ENCODE peak calls at places on chromosomes 6 and 20, in ten cellular contexts. P, X, S, F, E, A, Z, I, L and N are unnamed samples.

GRCh38 chr6:134183844-134184243 is 131.4 kb upstream of the SLC2A12 start:
- DNase-seq in P (no peak), X (no peak), S (no peak), F (no peak), E (peak), A (no peak), Z (no peak), I (no peak), L (no peak), N (peak)

GRCh38 chr6:153038378-153038777 is 35.9 kb upstream of the MTRF1L start:
- DNase-seq in P (no peak), X (no peak), S (peak), F (no peak), E (no peak), A (peak), Z (no peak), I (no peak), L (no peak), N (no peak)

GRCh38 chr20:3887870-3888614 is 1.1 kb upstream of the PANK2 start:
- DNase-seq in P (no peak), X (no peak), S (no peak), F (no peak), E (no peak), A (no peak), Z (peak), I (no peak), L (peak), N (peak)

GRCh38 chr6:170032197-170032596 is 258.7 kb downstream of the DLL1 start:
- DNase-seq in P (peak), X (no peak), S (no peak), F (no peak), E (peak), A (no peak), Z (no peak), I (no peak), L (no peak), N (no peak)

GRCh38 chr6:166430269-166430668 is 47.5 kb upstream of the MPC1 start:
- DNase-seq in P (peak), X (no peak), S (no peak), F (no peak), E (no peak), A (no peak), Z (no peak), I (no peak), L (no peak), N (no peak)

GRCh38 chr20:219290-220115 is 7.6 kb upstream of the DEFB129 start:
- DNase-seq in P (no peak), X (no peak), S (peak), F (no peak), E (peak), A (no peak), Z (no peak), I (peak), L (no peak), N (peak)

GRCh38 chr6:140566706-140567330 is 1192.4 kb upstream of the CITED2 start:
- DNase-seq in P (no peak), X (peak), S (no peak), F (no peak), E (no peak), A (peak), Z (no peak), I (peak), L (no peak), N (no peak)

GRCh38 chr6:44276667-44277640 is 6.7 kb downstream of the TMEM151B start:
- DNase-seq in P (no peak), X (no peak), S (no peak), F (no peak), E (no peak), A (no peak), Z (no peak), I (no peak), L (no peak), N (no peak)

GRCh38 chr6:26445934-26446667 is 5.8 kb downstream of the BTN3A3 start:
- DNase-seq in P (no peak), X (no peak), S (no peak), F (peak), E (no peak), A (no peak), Z (no peak), I (no peak), L (no peak), N (no peak)

GRCh38 chr6:41560440-41561192 is 14.4 kb downstream of the FOXP4 start:
- DNase-seq in P (peak), X (no peak), S (no peak), F (peak), E (peak), A (no peak), Z (no peak), I (no peak), L (peak), N (peak)

GRCh38 chr20:11740975-11741374 is 176.7 kb upstream of the BTBD3 start:
- DNase-seq in P (no peak), X (no peak), S (no peak), F (no peak), E (no peak), A (no peak), Z (no peak), I (no peak), L (no peak), N (no peak)

GRCh38 chr20:46119028-46119546 is 973 bp downstream of the CD40 start:
- DNase-seq in P (peak), X (no peak), S (no peak), F (no peak), E (no peak), A (no peak), Z (no peak), I (no peak), L (no peak), N (no peak)

GRCh38 chr20:62485062-62485700 is 9.4 kb upstream of the GATA5 start:
- DNase-seq in P (no peak), X (no peak), S (no peak), F (no peak), E (no peak), A (no peak), Z (no peak), I (no peak), L (peak), N (no peak)

GRCh38 chr6:113754291-113754690 is 102.9 kb upstream of the MARCKS start:
- DNase-seq in P (no peak), X (no peak), S (no peak), F (no peak), E (no peak), A (no peak), Z (no peak), I (no peak), L (no peak), N (no peak)

GRCh38 chr20:46117704-46118467 is at the start of gene CD40:
- DNase-seq in P (peak), X (no peak), S (peak), F (peak), E (peak), A (peak), Z (no peak), I (peak), L (peak), N (peak)

GRCh38 chr6:80364206-80364605 is 257.7 kb downstream of the BCKDHB start:
- DNase-seq in P (no peak), X (no peak), S (no peak), F (no peak), E (no peak), A (no peak), Z (no peak), I (no peak), L (no peak), N (no peak)

GRCh38 chr6:108707328-108707976 is 140.8 kb upstream of the ARMC2 start:
- DNase-seq in P (no peak), X (no peak), S (no peak), F (no peak), E (no peak), A (no peak), Z (no peak), I (peak), L (peak), N (no peak)

GRCh38 chr20:38685853-38686473 is 38.3 kb upstream of the SLC32A1 start:
- DNase-seq in P (peak), X (no peak), S (peak), F (peak), E (peak), A (peak), Z (peak), I (no peak), L (peak), N (peak)

GRCh38 chr20:397432-398237 is 10.5 kb upstream of the RBCK1 start:
- DNase-seq in P (no peak), X (no peak), S (no peak), F (no peak), E (no peak), A (no peak), Z (no peak), I (no peak), L (no peak), N (no peak)

GRCh38 chr20:35299780-35300179 is 7.6 kb upstream of the FAM83C start:
- DNase-seq in P (no peak), X (no peak), S (no peak), F (no peak), E (no peak), A (no peak), Z (no peak), I (no peak), L (no peak), N (no peak)

GRCh38 chr6:2725364-2725988 is 25.2 kb downstream of the MYLK4 start:
- DNase-seq in P (no peak), X (no peak), S (no peak), F (no peak), E (no peak), A (no peak), Z (no peak), I (no peak), L (no peak), N (no peak)

GRCh38 chr20:59018817-59019216 is 412 bp upstream of the TUBB1 start:
- DNase-seq in P (no peak), X (no peak), S (no peak), F (no peak), E (no peak), A (no peak), Z (no peak), I (no peak), L (no peak), N (no peak)

GRCh38 chr6:101626264-101626663 is 232.8 kb downstream of the GRIK2 start:
- DNase-seq in P (no peak), X (no peak), S (no peak), F (no peak), E (peak), A (no peak), Z (no peak), I (peak), L (no peak), N (peak)

GRCh38 chr6:89368107-89368506 is 15.6 kb upstream of the UBE2J1 start:
- DNase-seq in P (no peak), X (no peak), S (no peak), F (peak), E (peak), A (peak), Z (peak), I (peak), L (peak), N (peak)

GRCh38 chr20:40339661-40340449 is 349.2 kb downstream of the MAFB start:
- DNase-seq in P (no peak), X (no peak), S (no peak), F (no peak), E (no peak), A (peak), Z (no peak), I (no peak), L (peak), N (no peak)

GRCh38 chr6:105748737-105749161 is 337.4 kb upstream of the PRDM1 start:
- DNase-seq in P (no peak), X (no peak), S (peak), F (no peak), E (no peak), A (peak), Z (no peak), I (no peak), L (no peak), N (peak)

GRCh38 chr6:9126845-9127560 is 691.7 kb upstream of the SLC35B3 start:
- DNase-seq in P (no peak), X (peak), S (peak), F (no peak), E (no peak), A (no peak), Z (no peak), I (no peak), L (no peak), N (no peak)

GRCh38 chr20:50695144-50695872 is 4.0 kb upstream of the RIPOR3 start:
- DNase-seq in P (no peak), X (no peak), S (no peak), F (no peak), E (peak), A (peak), Z (no peak), I (no peak), L (no peak), N (no peak)

GRCh38 chr6:45714795-45715507 is 300.7 kb downstream of the CLIC5 start:
- DNase-seq in P (no peak), X (peak), S (peak), F (no peak), E (peak), A (peak), Z (peak), I (peak), L (peak), N (peak)

GRCh38 chr6:160767019-160767646 is 65.1 kb downstream of the PLG start:
- DNase-seq in P (peak), X (no peak), S (peak), F (peak), E (peak), A (no peak), Z (no peak), I (peak), L (peak), N (peak)

GRCh38 chr6:38871745-38872568 is 156.8 kb downstream of the DNAH8 start:
- DNase-seq in P (no peak), X (peak), S (peak), F (peak), E (peak), A (peak), Z (peak), I (peak), L (peak), N (peak)

GRCh38 chr6:11393713-11394627 is 143.6 kb upstream of the TMEM170B start:
- DNase-seq in P (no peak), X (peak), S (peak), F (no peak), E (no peak), A (peak), Z (no peak), I (no peak), L (no peak), N (no peak)

GRCh38 chr6:148501178-148501590 is 158.5 kb downstream of the SASH1 start:
- DNase-seq in P (peak), X (peak), S (peak), F (no peak), E (no peak), A (peak), Z (peak), I (no peak), L (no peak), N (no peak)

GRCh38 chr6:4973415-4973814 is 30.4 kb downstream of the RPP40 start:
- DNase-seq in P (peak), X (no peak), S (no peak), F (no peak), E (no peak), A (no peak), Z (no peak), I (no peak), L (no peak), N (no peak)

GRCh38 chr6:155154158-155154830 is 109.5 kb upstream of the CLDN20 start:
- DNase-seq in P (peak), X (peak), S (peak), F (peak), E (no peak), A (peak), Z (peak), I (peak), L (no peak), N (no peak)

GRCh38 chr6:14117158-14118090 is at the start of gene CD83:
- DNase-seq in P (peak), X (peak), S (peak), F (peak), E (peak), A (peak), Z (peak), I (peak), L (peak), N (peak)

GRCh38 chr6:2460216-2460734 is 214.9 kb upstream of the GMDS start:
- DNase-seq in P (no peak), X (no peak), S (peak), F (no peak), E (no peak), A (no peak), Z (no peak), I (no peak), L (no peak), N (no peak)